ENCODE peak calls at places on chromosome 11, in five cellular contexts. D is CD4-positive, CD25-positive, alpha-beta regulatory T cell; P is globus pallidus; L is B cell; Y is cardiac fibroblast. W is an unnamed sample.
A peak's percentile ranks its signal among the peaks of the same experiment; 100 is the strongest.

GRCh38 chr11:6413791-6414231 is 5.1 kb downstream of the APBB1 start:
- DNase-seq in D (peak; percentile 79), Y (no peak), P (no peak), L (no peak), W (no peak)

GRCh38 chr11:108218912-108219783 is 3.3 kb downstream of the NPAT start:
- DNase-seq in Y (no peak), D (no peak), L (no peak), P (no peak), W (no peak)

GRCh38 chr11:67503119-67504022 is 1.8 kb downstream of the PITPNM1 start:
- DNase-seq in P (no peak), D (no peak), L (no peak), Y (no peak), W (no peak)

GRCh38 chr11:28090052-28090749 is 17.8 kb downstream of the KIF18A start:
- DNase-seq in D (no peak), P (no peak), Y (peak; percentile 42), L (no peak), W (no peak)

GRCh38 chr11:61869636-61870428 is 21.5 kb downstream of the FADS3 start:
- DNase-seq in P (no peak), L (no peak), Y (no peak), D (no peak), W (no peak)

GRCh38 chr11:134819026-134819425 is 407.0 kb upstream of the B3GAT1 start:
- DNase-seq in D (no peak), L (no peak), P (no peak), Y (no peak), W (no peak)

GRCh38 chr11:2792376-2793250 is 92.8 kb upstream of the KCNQ1OT1 start:
- DNase-seq in Y (no peak), P (no peak), D (no peak), L (no peak), W (no peak)

GRCh38 chr11:128335729-128336128 is 251.6 kb downstream of the ETS1 start:
- DNase-seq in Y (no peak), P (no peak), L (no peak), D (no peak), W (no peak)

GRCh38 chr11:101031713-101032112 is 97.9 kb downstream of the PGR start:
- DNase-seq in L (no peak), D (no peak), Y (no peak), P (no peak), W (no peak)

GRCh38 chr11:92770981-92771380 is 198.5 kb upstream of the MTNR1B start:
- DNase-seq in L (no peak), P (no peak), D (no peak), Y (no peak), W (no peak)

GRCh38 chr11:134727636-134728035 is 315.6 kb upstream of the B3GAT1 start:
- DNase-seq in L (no peak), Y (no peak), D (no peak), P (no peak), W (no peak)

GRCh38 chr11:78231962-78232459 is 43.3 kb downstream of the USP35 start:
- DNase-seq in P (no peak), L (no peak), D (no peak), Y (peak; percentile 65), W (no peak)

GRCh38 chr11:113378692-113379091 is 8.9 kb upstream of the ANKK1 start:
- DNase-seq in D (no peak), P (no peak), Y (no peak), L (no peak), W (no peak)

W was measured in GM13976.